ENCODE peak calls at places on chromosomes 3 and 15, in four cellular contexts. G is HepG2, E is K562, B is GM12878. I is an unnamed sample.

GRCh38 chr15:40790723-40791122 is 16.2 kb upstream of the ZFYVE19 start:
- DNase-seq in G (no peak), B (no peak), E (no peak), I (no peak)

GRCh38 chr15:58165661-58166060 is 27.5 kb downstream of the AQP9 start:
- DNase-seq in B (no peak), E (no peak), G (peak; percentile 5), I (no peak)

GRCh38 chr3:160929595-160929994 is 173.6 kb downstream of the PPM1L start:
- DNase-seq in B (no peak), G (no peak), E (no peak), I (peak; percentile 29)

GRCh38 chr3:168888781-168889180 is 774.7 kb downstream of the MECOM start:
- DNase-seq in E (no peak), B (no peak), G (no peak), I (no peak)

GRCh38 chr3:173970206-173970605 is 572.7 kb downstream of the NLGN1 start:
- DNase-seq in B (no peak), G (no peak), E (no peak), I (peak; percentile 5)

GRCh38 chr3:185327052-185327451 is 35.9 kb upstream of the MAP3K13 start:
- DNase-seq in E (no peak), B (no peak), G (no peak), I (no peak)

GRCh38 chr15:33720952-33721351 is 247.3 kb upstream of the CHRM5 start:
- DNase-seq in G (no peak), B (no peak), E (no peak), I (no peak)

GRCh38 chr3:30343067-30343831 is 263.2 kb upstream of the TGFBR2 start:
- DNase-seq in E (no peak), G (no peak), B (no peak), I (no peak)

GRCh38 chr15:99385865-99386264 is 134.6 kb downstream of the LRRC28 start:
- DNase-seq in G (peak; percentile 51), E (no peak), B (no peak), I (no peak)

GRCh38 chr15:60373327-60373726 is 24.5 kb downstream of the ANXA2 start:
- DNase-seq in E (no peak), B (no peak), G (no peak), I (no peak)

GRCh38 chr3:101970915-101971314 is 121.6 kb downstream of the NFKBIZ start:
- DNase-seq in G (no peak), B (no peak), E (no peak), I (no peak)

GRCh38 chr15:100096700-100097099 is 245.1 kb downstream of the ADAMTS17 start:
- DNase-seq in E (no peak), G (no peak), B (no peak), I (no peak)

GRCh38 chr3:46960081-46960701 is 16.4 kb downstream of the CCDC12 start:
- DNase-seq in G (no peak), B (no peak), E (no peak), I (peak; percentile 50)

GRCh38 chr3:72821170-72821781 is 27.0 kb downstream of the SHQ1 start:
- DNase-seq in E (no peak), B (no peak), G (no peak), I (no peak)

GRCh38 chr15:52193791-52194190 is 2.6 kb upstream of the GNB5 start:
- DNase-seq in B (no peak), E (no peak), G (no peak), I (no peak)

GRCh38 chr3:9715764-9716437 is 12.3 kb downstream of the CPNE9 start:
- DNase-seq in B (no peak), G (peak; percentile 75), E (peak; percentile 82), I (no peak)

GRCh38 chr15:47184003-47184404 is 533.3 kb upstream of the SEMA6D start:
- DNase-seq in G (no peak), B (no peak), E (no peak), I (peak; percentile 75)

GRCh38 chr15:38454687-38455071 is 752 bp downstream of the FAM98B start:
- DNase-seq in B (no peak), G (peak; percentile 9), E (no peak), I (no peak)

GRCh38 chr3:72065236-72065635 is 280.3 kb upstream of the PROK2 start:
- DNase-seq in B (no peak), G (no peak), E (no peak), I (no peak)

GRCh38 chr15:28131400-28131799 is 32.3 kb upstream of the OCA2 start:
- DNase-seq in B (no peak), E (no peak), G (no peak), I (no peak)

GRCh38 chr3:15331606-15332404 is 581 bp downstream of the SH3BP5 start:
- DNase-seq in B (no peak), G (no peak), E (no peak), I (peak; percentile 77)

GRCh38 chr3:42183991-42184621 is 81.9 kb downstream of the CCK start:
- DNase-seq in B (no peak), E (no peak), G (no peak), I (no peak)

GRCh38 chr3:115512565-115513410 is 110.5 kb upstream of the GAP43 start:
- DNase-seq in G (no peak), B (no peak), E (no peak), I (peak; percentile 62)

GRCh38 chr3:158700559-158700958 is 28.1 kb upstream of the LXN start:
- DNase-seq in E (no peak), G (no peak), B (no peak), I (no peak)

GRCh38 chr15:39504812-39505211 is 76.1 kb upstream of the THBS1 start:
- DNase-seq in G (no peak), B (no peak), E (no peak), I (no peak)

GRCh38 chr15:40914486-40914885 is 14.7 kb upstream of the DLL4 start:
- DNase-seq in G (no peak), E (no peak), B (no peak), I (no peak)

GRCh38 chr3:108474581-108474980 is 35.8 kb downstream of the MYH15 start:
- DNase-seq in E (no peak), B (no peak), G (no peak), I (no peak)

GRCh38 chr3:108473711-108474110 is 36.7 kb downstream of the MYH15 start:
- DNase-seq in E (no peak), B (no peak), G (no peak), I (no peak)

GRCh38 chr3:108475220-108475782 is 35.1 kb downstream of the MYH15 start:
- DNase-seq in G (no peak), E (no peak), B (no peak), I (no peak)

GRCh38 chr3:108479212-108479611 is 31.2 kb downstream of the MYH15 start:
- DNase-seq in B (no peak), E (no peak), G (no peak), I (no peak)

DNA sequence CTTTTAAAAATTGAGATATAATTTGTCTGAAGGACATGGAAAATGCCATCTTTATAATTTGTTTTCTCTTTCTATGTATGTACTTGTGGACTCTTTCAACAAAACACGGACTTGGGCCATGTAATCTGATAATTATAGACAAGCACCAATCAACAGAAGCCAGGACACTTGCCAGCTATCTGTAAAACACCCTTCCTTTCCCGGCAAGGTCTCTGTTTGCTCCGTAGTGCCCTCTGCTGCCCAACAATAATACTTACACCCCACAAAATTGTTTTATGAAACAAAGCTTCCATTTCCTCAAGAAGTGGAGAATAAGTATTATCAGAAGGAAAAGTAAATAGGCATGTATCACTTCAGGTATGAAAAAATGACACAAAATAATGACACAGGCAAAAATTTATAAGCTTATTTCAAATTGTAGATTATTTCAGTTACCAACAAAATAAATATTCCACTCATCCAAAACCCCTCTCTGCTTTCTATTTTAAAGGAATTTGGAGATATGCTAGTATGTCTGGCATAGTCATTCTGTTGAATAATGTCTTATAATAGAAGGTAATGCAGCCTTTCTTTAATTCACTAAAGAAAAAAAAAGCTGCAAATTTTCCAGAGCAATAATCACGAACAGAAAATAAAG is 32.8 kb downstream of the MYH15 start:
- DNase-seq in E (peak; percentile 36), B (peak; percentile 12), G (peak; percentile 52), I (peak; percentile 38)
- H3K4me2 ChIP-seq in E (no peak overlapping the region), B (no peak overlapping the region), G (no peak overlapping the region), I (no peak overlapping the region)

GRCh38 chr15:84684092-84684491 is 26.1 kb upstream of the NMB start:
- DNase-seq in B (no peak), E (no peak), G (no peak), I (no peak)

GRCh38 chr15:84681822-84682221 is 23.8 kb upstream of the NMB start:
- DNase-seq in B (no peak), E (no peak), G (no peak), I (no peak)

GRCh38 chr15:84689858-84690257 is 26.1 kb downstream of the SEC11A start:
- DNase-seq in G (no peak), E (no peak), B (no peak), I (no peak)

GRCh38 chr15:84690342-84690741 is 25.6 kb downstream of the SEC11A start:
- DNase-seq in E (no peak), B (no peak), G (no peak), I (no peak)

GRCh38 chr15:84685304-84685703 is 27.3 kb upstream of the NMB start:
- DNase-seq in E (no peak), B (no peak), G (no peak), I (no peak)
- TF ChIP-seq NFIC in E (no peak), B (no peak), G (no peak), I (no peak)

GRCh38 chr15:95866698-95867440 is 463.6 kb upstream of the NR2F2 start:
- DNase-seq in B (no peak), E (no peak), G (no peak), I (no peak)

GRCh38 chr15:95860406-95860805 is 470.1 kb upstream of the NR2F2 start:
- DNase-seq in G (no peak), E (no peak), B (no peak), I (no peak)

GRCh38 chr15:95868450-95868849 is 462.1 kb upstream of the NR2F2 start:
- DNase-seq in B (no peak), G (no peak), E (no peak), I (no peak)

GRCh38 chr15:95865330-95865739 is 465.2 kb upstream of the NR2F2 start:
- DNase-seq in B (no peak), G (no peak), E (no peak), I (no peak)

DNA sequence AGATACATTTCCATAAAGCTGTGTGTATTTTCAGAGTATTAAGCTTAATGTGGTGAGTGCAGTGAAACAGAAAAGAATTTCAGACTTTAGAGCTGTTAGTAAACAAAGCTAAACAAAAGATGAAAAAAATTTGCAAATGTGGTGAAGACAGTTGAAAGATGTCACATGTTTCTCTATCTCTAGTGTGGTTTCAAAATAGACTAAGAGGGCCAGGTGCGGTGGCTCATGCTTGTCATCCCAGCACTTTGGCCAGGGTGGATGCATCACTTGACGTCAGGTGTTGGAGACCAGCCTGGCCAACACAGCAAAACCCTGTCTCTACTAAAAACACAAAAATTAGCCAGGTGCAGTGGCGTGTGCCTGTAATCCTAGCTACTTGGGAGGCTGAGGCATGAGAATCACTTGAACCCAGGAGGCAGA is 466.0 kb upstream of the NR2F2 start:
- DNase-seq in B (peak; percentile 73), G (no peak), E (no peak), I (no peak)
- H3K4me2 ChIP-seq in B (no peak overlapping the region), G (no peak overlapping the region), E (no peak overlapping the region), I (no peak overlapping the region)

DNA sequence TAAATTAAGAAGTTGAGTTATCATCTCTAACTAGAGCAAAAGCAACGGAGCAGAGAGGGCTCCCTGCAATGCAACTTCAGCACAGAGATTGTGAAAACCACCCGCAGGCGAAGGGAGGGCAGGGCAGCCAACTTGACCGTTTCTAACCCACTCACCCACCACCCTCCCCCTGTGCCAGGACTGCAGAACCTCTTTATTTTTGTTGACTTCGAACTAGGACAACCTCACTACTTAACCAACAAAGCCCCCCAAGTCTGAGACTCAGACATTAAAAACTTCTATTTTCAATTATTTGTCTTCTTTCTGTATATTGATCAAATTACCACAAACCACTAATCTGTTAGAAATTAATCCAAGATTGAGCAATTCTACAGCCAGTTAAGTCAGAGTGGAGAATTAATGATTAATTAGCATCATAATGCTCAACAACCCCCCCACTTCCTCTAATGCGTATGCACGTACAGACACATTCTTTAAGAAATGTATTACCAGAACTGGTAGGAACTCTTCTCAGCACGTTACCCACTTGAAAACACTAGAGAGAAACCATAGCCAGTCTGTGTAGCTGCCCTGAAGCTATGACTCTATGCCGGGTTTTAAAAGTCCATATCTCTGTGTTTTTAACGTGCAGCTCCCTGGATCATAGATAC is 2.0 kb downstream of the MGLL start:
- DNase-seq in G (no peak), B (peak; percentile 41), E (no peak), I (peak; percentile 53)
- TF ChIP-seq NFIC in G (no peak), B (no peak), E (no peak), I (no peak)